ENCODE peak calls at places on chromosome 12, in seven cellular contexts. Z is right lobe of liver, Q is HepG2, U is body of pancreas, K is IMR-90, H is gastrocnemius medialis, A is heart left ventricle. J is an unnamed sample.
A peak's percentile ranks its signal among the peaks of the same experiment; 100 is the strongest.

GRCh38 chr12:118377891-118378470 is 1.6 kb downstream of the SUDS3 start:
- ATAC-seq in Z (no peak), Q (no peak), U (no peak), K (peak; percentile 6), H (no peak), A (no peak), J (no peak)

GRCh38 chr12:62248873-62249272 is 11.3 kb upstream of the USP15 start:
- ATAC-seq in Z (peak; percentile 32), Q (no peak), U (no peak), K (no peak), H (no peak), A (no peak), J (peak; percentile 53)

GRCh38 chr12:26238341-26239126 is 43.2 kb downstream of the SSPN start:
- ATAC-seq in Z (no peak), Q (no peak), U (peak; percentile 10), K (no peak), H (peak; percentile 7), A (peak; percentile 32), J (peak; percentile 41)

GRCh38 chr12:115661103-115661502 is 616.4 kb downstream of the MED13L start:
- ATAC-seq in Z (no peak), Q (no peak), U (peak; percentile 12), K (no peak), H (no peak), A (no peak), J (no peak)

GRCh38 chr12:103626498-103626897 is 39.4 kb downstream of the STAB2 start:
- ATAC-seq in Z (peak; percentile 97), Q (peak; percentile 89), U (peak; percentile 88), K (peak; percentile 76), H (peak; percentile 98), A (peak; percentile 79), J (peak; percentile 82)

GRCh38 chr12:131939007-131939406 is 9.9 kb downstream of the PUS1 start:
- ATAC-seq in Z (no peak), Q (no peak), U (no peak), K (no peak), H (no peak), A (no peak), J (no peak)

GRCh38 chr12:129049917-129050316 is 196.6 kb downstream of the GLT1D1 start:
- ATAC-seq in Z (no peak), Q (no peak), U (no peak), K (no peak), H (no peak), A (no peak), J (no peak)

GRCh38 chr12:24931666-24932405 is 17.1 kb downstream of the BCAT1 start:
- ATAC-seq in Z (peak; percentile 34), Q (no peak), U (no peak), K (no peak), H (no peak), A (peak; percentile 33), J (no peak)

GRCh38 chr12:10372534-10372931 is 17.3 kb downstream of the KLRK1 start:
- ATAC-seq in Z (peak; percentile 30), Q (no peak), U (no peak), K (no peak), H (no peak), A (peak; percentile 52), J (no peak)

GRCh38 chr12:3186546-3187237 is 109.5 kb downstream of the TSPAN9 start:
- ATAC-seq in Z (no peak), Q (no peak), U (no peak), K (peak; percentile 55), H (no peak), A (no peak), J (no peak)

GRCh38 chr12:49961111-49961922 is at the start of gene AQP5:
- ATAC-seq in Z (no peak), Q (no peak), U (no peak), K (peak; percentile 40), H (no peak), A (no peak), J (peak; percentile 22)

GRCh38 chr12:89919241-89919906 is 210.7 kb upstream of the ATP2B1 start:
- ATAC-seq in Z (no peak), Q (no peak), U (no peak), K (no peak), H (no peak), A (no peak), J (no peak)

GRCh38 chr12:96344124-96344695 is 56.0 kb downstream of the CDK17 start:
- ATAC-seq in Z (no peak), Q (no peak), U (no peak), K (no peak), H (no peak), A (no peak), J (no peak)

GRCh38 chr12:107330901-107331431 is 237.6 kb upstream of the CRY1 start:
- ATAC-seq in Z (no peak), Q (no peak), U (no peak), K (no peak), H (no peak), A (no peak), J (no peak)

GRCh38 chr12:132427999-132428871 is 61.7 kb upstream of the FBRSL1 start:
- ATAC-seq in Z (peak; percentile 39), Q (peak; percentile 70), U (peak; percentile 60), K (no peak), H (no peak), A (no peak), J (no peak)

GRCh38 chr12:71139153-71139735 is 18.6 kb downstream of the TSPAN8 start:
- ATAC-seq in Z (peak; percentile 84), Q (peak; percentile 84), U (no peak), K (no peak), H (no peak), A (no peak), J (no peak)

DNA sequence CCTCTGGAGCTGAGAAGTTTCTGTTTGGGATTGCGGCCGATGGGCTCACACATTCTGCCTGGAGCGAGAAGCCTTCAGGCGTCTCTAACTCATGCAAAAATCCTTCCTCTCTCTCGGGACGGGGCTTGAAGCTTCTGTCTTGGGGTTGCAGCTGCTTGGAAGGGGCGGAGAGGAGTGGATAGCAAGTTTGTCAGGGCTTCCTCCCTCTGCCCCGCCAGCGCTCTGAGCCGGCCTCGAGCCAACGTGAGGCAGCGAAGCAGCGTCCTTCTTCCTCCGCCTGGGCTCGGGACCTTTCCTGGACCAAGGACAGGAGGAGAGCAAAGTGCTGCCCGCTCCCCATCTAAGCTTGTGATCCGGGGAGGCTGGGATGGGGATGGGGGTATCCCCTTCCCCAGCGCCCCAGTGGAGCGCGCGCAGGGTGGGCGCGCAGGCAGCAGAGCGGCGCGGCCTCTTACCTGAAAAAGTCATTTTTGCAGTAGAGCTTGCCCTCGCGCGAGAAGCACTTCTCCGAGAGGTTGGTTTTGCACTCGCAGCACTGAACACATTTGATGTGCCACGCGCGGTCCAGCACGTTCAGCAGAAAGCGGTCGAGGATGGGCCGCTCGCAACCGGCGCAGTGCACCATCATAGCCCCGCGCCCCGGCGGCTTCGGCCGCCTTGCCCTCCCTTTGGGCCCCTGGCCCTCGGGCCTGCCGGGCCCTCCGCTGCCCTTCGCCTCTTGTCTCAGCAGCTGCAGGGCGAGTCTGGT is 626 bp downstream of the LHX5 start:
- ATAC-seq in Z (no peak), Q (no peak), U (no peak), K (no peak), H (no peak), A (no peak), J (no peak)
- TF ChIP-seq POLR2A in Z (no peak), Q (no peak), U (no peak), K (no peak), H (no peak), A (no peak), J (no peak)

GRCh38 chr12:122895757-122896636 is at the start of gene VPS37B:
- ATAC-seq in Z (peak; percentile 78), Q (peak; percentile 14), U (peak; percentile 70), K (peak; percentile 55), H (peak; percentile 81), A (peak; percentile 89), J (peak; percentile 84)
- TF ChIP-seq POLR2A in Z (peak; percentile 94), Q (peak; percentile 72), U (peak; percentile 93), K (peak; percentile 95), H (peak; percentile 80), A (peak; percentile 53), J (peak; percentile 92)

GRCh38 chr12:53207042-53207441 is at the start of gene ITGB7:
- ATAC-seq in Z (no peak), Q (no peak), U (no peak), K (no peak), H (no peak), A (no peak), J (peak; percentile 16)
- TF ChIP-seq POLR2A in Z (no peak), Q (no peak), U (no peak), K (no peak), H (no peak), A (no peak), J (no peak)

GRCh38 chr12:125208942-125209341 is 143.7 kb downstream of the AACS start:
- ATAC-seq in Z (no peak), Q (peak; percentile 64), U (no peak), K (no peak), H (no peak), A (no peak), J (no peak)
- TF ChIP-seq POLR2A in Z (no peak), Q (no peak), U (no peak), K (no peak), H (no peak), A (no peak), J (no peak)

GRCh38 chr12:108338915-108339657 is at the start of gene CMKLR1:
- ATAC-seq in Z (peak; percentile 51), Q (peak; percentile 43), U (peak; percentile 35), K (no peak), H (peak; percentile 50), A (peak; percentile 85), J (peak; percentile 74)

GRCh38 chr12:108332791-108333382 is 6.2 kb downstream of the CMKLR1 start:
- ATAC-seq in Z (peak; percentile 72), Q (no peak), U (peak; percentile 38), K (no peak), H (peak; percentile 67), A (peak; percentile 81), J (peak; percentile 70)

GRCh38 chr12:108335349-108336119 is 3.6 kb downstream of the CMKLR1 start:
- ATAC-seq in Z (no peak), Q (no peak), U (no peak), K (no peak), H (no peak), A (no peak), J (no peak)

GRCh38 chr12:108337235-108338223 is 1.6 kb downstream of the CMKLR1 start:
- ATAC-seq in Z (peak; percentile 37), Q (peak; percentile 88), U (no peak), K (peak; percentile 29), H (no peak), A (peak; percentile 31), J (peak; percentile 19)

DNA sequence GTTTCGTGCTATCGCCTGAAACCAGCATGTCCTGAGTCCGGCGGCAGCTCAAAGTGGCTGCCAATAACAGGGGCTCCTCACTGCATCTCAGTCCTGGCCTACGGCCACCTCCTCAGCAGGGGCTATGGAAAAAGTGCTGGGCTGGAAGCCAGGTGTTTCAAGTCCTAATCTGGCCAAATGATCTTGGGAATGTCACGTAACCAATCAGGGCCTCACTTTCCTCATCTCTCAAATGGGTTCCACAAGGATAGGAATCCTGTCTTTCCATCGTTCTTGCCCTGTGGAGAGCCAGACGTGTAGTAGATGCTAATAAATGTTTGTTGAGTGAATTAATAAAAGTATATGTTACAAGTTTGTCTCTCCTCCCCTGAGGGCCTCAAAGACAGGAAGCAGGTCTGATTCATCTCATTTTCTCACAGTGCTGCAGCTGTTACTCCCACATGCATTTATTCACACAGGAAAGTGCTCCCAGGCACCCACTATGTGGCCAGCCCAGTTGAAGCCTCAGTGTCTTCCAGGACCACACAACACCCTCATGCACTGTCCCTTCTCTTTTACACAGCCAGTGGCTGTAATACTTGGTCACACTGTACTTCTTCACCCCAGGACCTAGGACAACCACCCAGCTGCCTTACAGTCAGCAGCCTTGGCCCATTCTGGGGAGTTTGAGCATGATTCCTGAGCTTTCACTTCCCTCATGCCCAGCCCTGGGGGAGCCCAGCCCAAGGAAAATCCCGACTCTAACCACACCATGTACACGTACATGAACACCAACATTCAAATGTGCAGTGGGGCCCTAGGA is 5.0 kb downstream of the CMKLR1 start:
- ATAC-seq in Z (peak; percentile 13), Q (no peak), U (no peak), K (no peak), H (no peak), A (peak; percentile 34), J (no peak)
- TF ChIP-seq POLR2A in Z (no peak), Q (no peak), U (no peak), K (no peak), H (no peak), A (no peak), J (no peak)